ENCODE peak calls at places on chromosomes 2 and 18, in five cellular contexts. U, Z, L, R and T are unnamed samples.

GRCh38 chr2:72103161-72103560 is 44.5 kb downstream of the CYP26B1 start:
- DNase-seq in R (no peak), U (no peak), Z (no peak), L (no peak), T (no peak)

GRCh38 chr18:12908706-12909105 is 24.7 kb upstream of the PTPN2 start:
- DNase-seq in R (peak), L (no peak), Z (peak), U (no peak), T (no peak)

GRCh38 chr2:10971131-10971854 is 59.6 kb downstream of the KCNF1 start:
- DNase-seq in U (no peak), L (no peak), Z (no peak), R (no peak), T (no peak)

GRCh38 chr2:219215871-219216536 is 2.8 kb downstream of the ABCB6 start:
- DNase-seq in Z (no peak), R (no peak), U (no peak), L (no peak), T (no peak)

GRCh38 chr2:218323526-218324472 is 31.5 kb upstream of the TMBIM1 start:
- DNase-seq in R (peak), U (no peak), Z (peak), L (peak), T (no peak)

GRCh38 chr2:64995041-64995440 is 5.8 kb downstream of the SLC1A4 start:
- DNase-seq in U (no peak), R (no peak), Z (no peak), L (no peak), T (no peak)

GRCh38 chr18:13392029-13392750 is 173.6 kb downstream of the LDLRAD4 start:
- DNase-seq in U (no peak), R (no peak), Z (no peak), L (no peak), T (no peak)

GRCh38 chr18:8715599-8715998 is 10.2 kb downstream of the MTCL1 start:
- DNase-seq in L (no peak), U (no peak), R (no peak), Z (no peak), T (no peak)

GRCh38 chr2:31764169-31764568 is 183.4 kb upstream of the SRD5A2 start:
- DNase-seq in U (no peak), L (no peak), R (no peak), Z (no peak), T (peak)

GRCh38 chr2:37890893-37891495 is 34.1 kb upstream of the RMDN2 start:
- DNase-seq in Z (peak), R (peak), L (peak), U (peak), T (no peak)

GRCh38 chr2:18701981-18702380 is 112.6 kb upstream of the NT5C1B start:
- DNase-seq in L (no peak), R (peak), U (no peak), Z (peak), T (peak)

GRCh38 chr2:120972286-120972685 is 236.6 kb downstream of the GLI2 start:
- DNase-seq in L (no peak), R (no peak), U (no peak), Z (no peak), T (no peak)

GRCh38 chr2:127049927-127050802 is 56.8 kb downstream of the BIN1 start:
- DNase-seq in Z (peak), U (peak), R (peak), L (peak), T (no peak)

GRCh38 chr2:172556284-172557033 is 569 bp downstream of the PDK1 start:
- DNase-seq in L (peak), R (peak), U (peak), Z (peak), T (peak)

GRCh38 chr2:227163998-227164744 is at the start of the genes COL4A3 and COL4A4:
- DNase-seq in R (peak), L (peak), U (peak), Z (peak), T (no peak)

GRCh38 chr2:119746836-119747235 is 12.9 kb upstream of the PTPN4 start:
- DNase-seq in Z (peak), L (no peak), U (no peak), R (peak), T (no peak)

GRCh38 chr2:43212216-43212828 is 14.1 kb downstream of the ZFP36L2 start:
- DNase-seq in Z (no peak), U (no peak), R (no peak), L (no peak), T (no peak)

DNA sequence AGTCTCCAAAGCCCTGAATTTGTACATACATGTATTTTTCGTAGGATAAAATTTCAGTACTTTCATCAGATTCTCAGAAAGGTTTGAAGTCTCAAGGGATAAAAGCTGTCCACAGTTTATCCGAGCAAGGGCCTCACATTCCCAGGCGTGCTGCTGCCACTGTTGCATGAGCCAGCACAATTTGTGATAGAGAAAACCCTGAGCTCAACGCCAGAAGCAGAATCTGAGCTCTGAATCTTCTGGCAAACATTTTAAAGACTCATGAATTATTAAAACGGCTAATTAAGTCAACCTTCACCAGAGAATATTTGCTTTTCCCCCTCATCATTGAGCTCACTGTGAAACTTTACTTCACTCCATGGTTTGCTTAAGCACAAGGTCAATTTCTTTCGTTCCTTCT is 38.5 kb upstream of the STPG4 start:
- DNase-seq in Z (no peak), U (no peak), R (no peak), L (no peak), T (no peak)
- H3K27ac ChIP-seq in Z (peak), U (no peak), R (peak), L (no peak), T (peak)

DNA sequence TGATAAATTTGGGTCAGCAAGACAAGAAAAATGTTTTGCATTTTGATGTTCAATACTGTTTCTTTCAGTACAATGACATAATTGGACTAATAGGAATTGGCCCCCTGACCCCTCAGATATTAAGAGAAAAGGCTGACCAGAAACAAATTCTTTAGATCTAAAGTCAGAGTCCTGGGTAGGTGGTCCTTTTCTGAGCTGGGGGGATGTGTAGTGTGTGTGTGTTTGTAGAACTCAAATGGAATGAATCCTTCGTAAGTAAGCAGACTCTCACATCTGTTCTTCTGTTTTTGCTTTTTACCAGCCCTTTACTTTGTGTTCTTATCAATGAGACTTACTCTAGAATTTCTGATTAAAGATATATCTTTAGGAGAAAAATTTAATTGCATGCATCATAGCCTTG is 327.7 kb downstream of the TGIF1 start:
- DNase-seq in R (no peak), L (no peak), U (no peak), Z (no peak), T (no peak)
- H3K27ac ChIP-seq in R (no peak), L (no peak), U (no peak), Z (no peak), T (no peak)

GRCh38 chr18:79487198-79488165 is 91.8 kb downstream of the NFATC1 start:
- DNase-seq in R (no peak), L (peak), Z (no peak), U (no peak), T (no peak)
- H3K27ac ChIP-seq in R (no peak), L (no peak), Z (no peak), U (no peak), T (no peak)

GRCh38 chr2:176189666-176190641 is 1.5 kb downstream of the HOXD1 start:
- DNase-seq in Z (no peak), U (no peak), L (no peak), R (no peak), T (no peak)

GRCh38 chr2:176188969-176189665 is 649 bp downstream of the HOXD1 start:
- DNase-seq in R (peak), L (no peak), U (no peak), Z (no peak), T (no peak)

GRCh38 chr2:176186024-176186423 is 2.4 kb upstream of the HOXD1 start:
- DNase-seq in L (no peak), U (no peak), R (no peak), Z (no peak), T (no peak)

GRCh38 chr2:176188218-176188968 is at the start of gene HOXD1:
- DNase-seq in R (peak), L (no peak), Z (peak), U (peak), T (no peak)

DNA sequence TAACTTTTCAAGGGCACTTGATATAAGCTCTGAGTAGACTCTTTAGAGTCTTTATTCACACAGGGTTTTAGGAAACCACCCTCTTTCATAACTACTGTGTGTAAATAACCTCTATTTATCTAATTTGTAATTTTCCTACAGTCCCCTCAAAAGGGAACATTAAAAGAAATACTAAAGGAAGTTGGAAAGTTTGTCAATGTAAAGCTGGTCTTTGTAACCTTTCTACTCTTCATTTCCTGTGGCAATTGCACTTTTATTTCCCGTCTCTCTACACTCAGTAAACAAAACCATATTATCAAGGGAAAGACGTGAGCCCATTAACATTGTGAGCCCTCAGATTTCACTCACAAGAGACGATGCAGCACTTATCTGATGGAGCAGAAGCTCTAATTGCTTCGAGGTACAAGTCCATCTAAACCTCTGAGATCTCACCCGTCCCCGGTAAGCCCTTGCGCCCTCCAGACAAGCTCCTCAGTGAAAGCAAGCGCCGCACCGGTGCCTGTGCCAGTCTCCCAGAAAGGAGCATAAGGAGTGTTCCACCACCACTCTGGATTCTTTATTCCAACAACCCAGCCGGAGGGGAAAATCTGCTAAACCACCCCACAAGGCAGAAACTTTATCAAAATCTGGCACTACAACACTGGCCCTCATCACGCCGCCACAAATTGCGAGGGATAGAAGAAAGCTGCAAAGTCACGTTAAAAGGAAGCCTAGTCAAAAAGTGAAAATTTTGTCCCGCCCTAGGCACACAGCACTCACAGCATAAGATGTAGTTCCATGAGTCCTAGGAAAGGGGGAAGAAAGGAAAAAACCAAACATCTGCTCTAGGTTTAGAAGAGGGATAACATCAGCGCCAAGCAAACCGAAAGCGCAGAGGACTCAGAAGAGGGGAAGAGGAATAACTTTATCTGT is 906 bp upstream of the HOXD1 start:
- DNase-seq in R (peak), U (no peak), Z (no peak), L (no peak), T (no peak)
- H3K27ac ChIP-seq in R (peak), U (no peak), Z (no peak), L (no peak), T (no peak)

GRCh38 chr2:222939979-222940378 is 79.1 kb downstream of the ACSL3 start:
- DNase-seq in L (no peak), U (no peak), Z (no peak), R (peak), T (no peak)
- H3K27ac ChIP-seq in L (no peak), U (no peak), Z (no peak), R (no peak), T (no peak)

GRCh38 chr18:11177382-11177781 is 28.0 kb upstream of the PIEZO2 start:
- DNase-seq in L (no peak), U (no peak), R (no peak), Z (no peak), T (no peak)
- H3K27ac ChIP-seq in L (no peak), U (no peak), R (peak), Z (no peak), T (no peak)

DNA sequence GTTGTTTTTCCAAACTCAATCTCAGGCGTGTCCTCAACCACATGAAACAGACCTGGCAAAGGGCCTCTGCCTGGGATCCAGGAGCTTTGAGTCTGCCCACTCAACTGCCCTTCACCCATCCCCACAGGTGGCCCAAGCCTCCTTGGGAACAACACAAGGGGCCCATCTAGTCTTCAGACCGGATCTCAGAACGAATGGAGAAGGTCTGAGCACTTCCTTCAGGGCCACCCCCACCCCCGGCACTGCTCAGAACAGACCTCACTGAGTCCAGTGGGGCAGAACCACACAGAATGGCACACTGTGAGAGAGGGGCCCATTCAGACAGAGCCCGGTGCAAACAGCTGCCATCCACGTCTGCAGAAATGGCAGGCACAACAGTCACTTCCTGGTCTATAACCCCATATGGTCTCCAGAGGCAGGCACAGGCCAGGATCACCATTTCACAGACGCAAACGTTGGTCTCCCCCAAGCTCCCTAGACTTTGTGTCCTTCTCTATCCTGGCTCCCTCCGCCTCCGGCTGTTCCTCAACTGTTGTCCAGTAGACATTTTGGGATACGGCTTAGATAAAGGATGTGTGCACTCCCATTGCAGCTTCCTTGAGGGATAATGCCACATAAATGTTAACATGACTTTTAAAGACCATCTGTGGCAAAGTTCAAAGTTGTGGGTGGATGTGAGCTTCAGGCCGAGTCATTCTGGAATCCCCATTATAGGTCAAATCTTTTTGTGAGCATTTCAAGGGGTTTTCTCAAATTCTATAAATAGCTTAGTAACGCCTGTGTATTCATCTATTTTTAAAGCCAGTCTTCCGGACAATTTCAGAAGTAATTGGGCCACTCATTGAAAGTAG is 149.7 kb downstream of the SMAD7 start:
- DNase-seq in U (peak), L (peak), Z (no peak), R (peak), T (no peak)
- H3K27ac ChIP-seq in U (peak), L (peak), Z (peak), R (peak), T (no peak)

DNA sequence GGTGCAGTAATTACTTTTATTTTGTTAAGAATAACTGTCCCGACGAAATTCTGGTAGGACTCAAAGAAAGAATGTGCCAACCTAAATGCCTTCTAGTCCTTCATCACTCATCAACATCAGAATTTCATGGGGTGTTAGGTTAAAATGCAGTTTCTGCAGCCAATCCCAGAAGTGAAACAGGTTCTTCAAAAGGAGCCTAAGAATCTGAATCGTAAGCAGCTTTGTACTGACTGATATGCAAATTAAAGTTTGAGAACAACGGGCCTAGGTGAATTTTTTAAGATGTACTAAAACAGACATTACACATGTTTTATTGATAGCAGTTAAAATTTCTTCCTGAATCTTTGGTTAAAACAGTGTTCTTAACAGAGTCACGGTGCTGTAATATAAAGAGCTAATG is 140.3 kb upstream of the ZC3H15 start:
- DNase-seq in U (no peak), L (no peak), Z (no peak), R (no peak), T (no peak)
- H3K27ac ChIP-seq in U (no peak), L (no peak), Z (no peak), R (no peak), T (no peak)

GRCh38 chr2:134979203-134979602 is 60.6 kb downstream of the CCNT2 start:
- DNase-seq in Z (no peak), U (no peak), R (no peak), L (no peak), T (no peak)

GRCh38 chr2:134973241-134974146 is 54.9 kb downstream of the CCNT2 start:
- DNase-seq in R (no peak), L (no peak), Z (no peak), U (no peak), T (no peak)

GRCh38 chr2:134976074-134976702 is 57.6 kb downstream of the CCNT2 start:
- DNase-seq in R (no peak), Z (no peak), U (no peak), L (no peak), T (no peak)

GRCh38 chr2:134980639-134981038 is 62.0 kb downstream of the CCNT2 start:
- DNase-seq in L (no peak), U (no peak), Z (no peak), R (no peak), T (no peak)

GRCh38 chr2:134975281-134976009 is 56.8 kb downstream of the CCNT2 start:
- DNase-seq in U (no peak), Z (no peak), R (no peak), L (no peak), T (no peak)
- H3K27ac ChIP-seq in U (no peak), Z (no peak), R (no peak), L (no peak), T (no peak)

DNA sequence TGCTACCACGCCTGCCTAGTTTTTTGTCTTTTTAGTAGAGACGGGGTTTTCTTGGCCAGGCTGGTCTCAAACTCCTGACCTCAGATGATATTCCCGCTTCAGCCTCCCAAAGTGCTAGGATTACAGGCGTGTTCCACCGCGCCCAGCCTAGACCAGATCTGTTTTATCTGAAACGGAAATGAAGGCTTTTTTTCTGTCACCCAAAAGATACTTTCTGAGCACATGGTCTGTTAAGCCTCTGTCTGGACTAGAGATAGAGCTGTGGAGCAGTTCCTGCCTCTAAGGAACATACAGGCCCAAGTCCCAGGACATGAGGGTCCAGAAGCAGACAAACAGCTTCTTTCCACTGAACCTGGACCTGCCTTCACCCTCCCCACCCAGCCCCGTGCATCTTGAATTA is 43.6 kb upstream of the PTMA start:
- DNase-seq in Z (no peak), R (no peak), U (no peak), L (no peak), T (no peak)
- H3K27ac ChIP-seq in Z (no peak), R (no peak), U (peak), L (peak), T (no peak)